ENCODE peak calls at places on chromosome 3, in four cellular contexts. I is H1, S is H9, V is mesendoderm. Z is an unnamed sample.

GRCh38 chr3:149792485-149793270 is at the start of gene ANKUB1:
- DNase-seq in S (no peak), V (no peak), I (no peak), Z (no peak)

GRCh38 chr3:178669046-178669445 is 132.8 kb downstream of the KCNMB2 start:
- DNase-seq in S (no peak), I (no peak), V (peak), Z (no peak)

GRCh38 chr3:66366747-66367146 is 134.1 kb downstream of the LRIG1 start:
- DNase-seq in I (no peak), S (no peak), V (peak), Z (no peak)

GRCh38 chr3:20074226-20075063 is 34.2 kb downstream of the KAT2B start:
- DNase-seq in I (no peak), S (no peak), V (no peak), Z (peak)

GRCh38 chr3:99958177-99958912 is 140.7 kb downstream of the CMSS1 start:
- DNase-seq in V (no peak), I (no peak), S (no peak), Z (no peak)

GRCh38 chr3:169744332-169745054 is 20.4 kb downstream of the TERC start:
- DNase-seq in V (peak), S (no peak), I (no peak), Z (peak)

GRCh38 chr3:130658666-130659065 is 88.0 kb downstream of the PIK3R4 start:
- DNase-seq in I (no peak), V (peak), S (no peak), Z (peak)

GRCh38 chr3:139312959-139313358 is 30.9 kb upstream of the MRPS22 start:
- DNase-seq in I (no peak), S (no peak), V (peak), Z (peak)

GRCh38 chr3:142244056-142244455 is 18.7 kb upstream of the GK5 start:
- DNase-seq in I (no peak), S (no peak), V (no peak), Z (no peak)

GRCh38 chr3:115436767-115437301 is 186.5 kb upstream of the GAP43 start:
- DNase-seq in S (peak), I (no peak), V (peak), Z (peak)

GRCh38 chr3:138241061-138241460 is 54.0 kb downstream of the ARMC8 start:
- DNase-seq in I (no peak), V (no peak), S (no peak), Z (peak)

GRCh38 chr3:14660942-14661341 is 9.4 kb downstream of the CCDC174 start:
- DNase-seq in I (no peak), V (no peak), S (no peak), Z (no peak)

GRCh38 chr3:63654931-63655330 is 2.5 kb downstream of the SNTN start:
- DNase-seq in V (no peak), I (no peak), S (no peak), Z (no peak)

GRCh38 chr3:142973217-142974009 is 9.9 kb upstream of the PAQR9 start:
- DNase-seq in S (no peak), I (no peak), V (no peak), Z (no peak)

GRCh38 chr3:81490541-81491288 is 270.7 kb downstream of the GBE1 start:
- DNase-seq in S (peak), V (peak), I (peak), Z (peak)

GRCh38 chr3:63656791-63657190 is 4.3 kb downstream of the SNTN start:
- DNase-seq in I (no peak), V (no peak), S (no peak), Z (peak)

GRCh38 chr3:195796795-195797194 is 14.9 kb downstream of the MUC4 start:
- DNase-seq in S (no peak), V (no peak), I (no peak), Z (no peak)

GRCh38 chr3:40842714-40843113 is 318.0 kb downstream of the ZNF621 start:
- DNase-seq in V (no peak), I (no peak), S (no peak), Z (no peak)

GRCh38 chr3:142022381-142022780 is 127.0 kb downstream of the TFDP2 start:
- DNase-seq in V (peak), I (no peak), S (no peak), Z (no peak)

GRCh38 chr3:136078421-136079364 is 113.2 kb downstream of the PPP2R3A start:
- DNase-seq in V (no peak), I (no peak), S (no peak), Z (peak)

GRCh38 chr3:100988080-100988479 is 5.1 kb downstream of the ABI3BP start:
- DNase-seq in V (no peak), S (no peak), I (no peak), Z (no peak)

GRCh38 chr3:136938334-136938733 is 19.4 kb upstream of the IL20RB start:
- DNase-seq in I (no peak), V (no peak), S (no peak), Z (peak)

GRCh38 chr3:127606981-127607595 is 8.9 kb downstream of the MCM2 start:
- DNase-seq in S (no peak), V (no peak), I (no peak), Z (no peak)

GRCh38 chr3:58528629-58529028 is 8.4 kb downstream of the ACOX2 start:
- DNase-seq in I (no peak), V (no peak), S (no peak), Z (peak)

GRCh38 chr3:157531301-157531660 is 28.1 kb upstream of the VEPH1 start:
- DNase-seq in I (no peak), V (no peak), S (no peak), Z (peak)

GRCh38 chr3:118479376-118479775 is 555.3 kb downstream of the IGSF11 start:
- DNase-seq in S (no peak), I (no peak), V (no peak), Z (no peak)

GRCh38 chr3:118477768-118478167 is 556.9 kb downstream of the IGSF11 start:
- DNase-seq in S (no peak), I (no peak), V (no peak), Z (no peak)

GRCh38 chr3:118478706-118479276 is 555.9 kb downstream of the IGSF11 start:
- DNase-seq in I (no peak), S (peak), V (peak), Z (no peak)

GRCh38 chr3:118476885-118477618 is 557.6 kb downstream of the IGSF11 start:
- DNase-seq in I (no peak), S (no peak), V (no peak), Z (no peak)

GRCh38 chr3:118480101-118480860 is 554.4 kb downstream of the IGSF11 start:
- DNase-seq in V (no peak), I (no peak), S (no peak), Z (no peak)
- H3K23ac ChIP-seq in V (no peak), I (no peak), S (no peak), Z (no peak)

GRCh38 chr3:21912656-21913055 is 161.6 kb upstream of the ZNF385D start:
- DNase-seq in I (no peak), V (no peak), S (no peak), Z (peak)

GRCh38 chr3:21913791-21914190 is 162.8 kb upstream of the ZNF385D start:
- DNase-seq in I (no peak), S (no peak), V (no peak), Z (peak)

GRCh38 chr3:21920431-21920830 is 169.4 kb upstream of the ZNF385D start:
- DNase-seq in S (no peak), I (no peak), V (peak), Z (peak)

GRCh38 chr3:21919383-21919782 is 168.4 kb upstream of the ZNF385D start:
- DNase-seq in V (peak), I (no peak), S (no peak), Z (no peak)

GRCh38 chr3:21914451-21914850 is 163.4 kb upstream of the ZNF385D start:
- DNase-seq in V (no peak), S (no peak), I (no peak), Z (peak)
- H4K5ac ChIP-seq in V (no peak), S (no peak), I (no peak), Z (no peak)

DNA sequence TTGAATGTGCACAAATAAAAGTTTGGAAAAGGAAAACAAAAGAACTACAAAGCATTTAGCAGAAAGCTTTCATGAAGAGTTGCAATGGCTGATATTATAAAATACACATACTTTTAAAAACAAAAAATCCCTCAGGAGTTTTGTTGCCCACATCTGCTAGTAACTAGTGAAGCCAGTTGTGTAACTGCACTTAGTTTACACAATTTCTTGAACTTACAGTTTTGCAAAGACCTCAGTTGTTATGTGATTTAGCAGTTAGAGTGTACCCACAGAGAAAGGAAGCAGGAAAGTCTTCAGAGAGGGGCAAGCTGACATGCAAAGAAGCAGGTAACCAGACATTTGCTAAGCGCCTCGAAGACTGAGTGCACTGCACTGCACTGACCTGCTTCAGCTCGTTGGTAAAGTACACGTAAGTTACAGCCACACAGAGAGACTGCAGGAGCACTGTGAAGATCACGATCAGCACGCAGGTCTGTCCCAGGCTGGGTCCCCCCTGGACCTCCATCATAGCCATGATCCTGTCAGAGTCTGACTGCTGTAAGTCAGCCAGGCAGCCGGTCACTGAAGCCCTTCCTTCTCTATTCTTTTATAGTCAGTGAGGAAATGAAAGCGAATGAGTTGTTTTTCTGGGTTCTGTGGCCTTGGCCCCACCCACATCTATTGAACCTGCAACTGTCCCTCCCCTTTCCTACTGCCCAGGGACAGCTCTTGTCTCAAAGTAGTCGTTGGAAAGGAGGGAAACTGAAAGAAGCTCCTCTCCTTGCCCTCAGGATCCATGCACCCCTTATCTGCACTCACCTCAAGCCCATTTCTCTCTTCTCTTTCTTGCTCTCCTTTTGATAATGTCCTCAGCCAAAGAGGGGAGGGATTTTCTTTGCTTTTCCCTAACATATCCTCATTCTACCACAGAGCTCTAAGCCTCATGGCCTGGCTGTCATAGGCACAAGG is at the start of gene TNFSF10:
- DNase-seq in S (peak), V (no peak), I (peak), Z (peak)
- H3K23ac ChIP-seq in S (no peak), V (no peak), I (no peak), Z (no peak)

DNA sequence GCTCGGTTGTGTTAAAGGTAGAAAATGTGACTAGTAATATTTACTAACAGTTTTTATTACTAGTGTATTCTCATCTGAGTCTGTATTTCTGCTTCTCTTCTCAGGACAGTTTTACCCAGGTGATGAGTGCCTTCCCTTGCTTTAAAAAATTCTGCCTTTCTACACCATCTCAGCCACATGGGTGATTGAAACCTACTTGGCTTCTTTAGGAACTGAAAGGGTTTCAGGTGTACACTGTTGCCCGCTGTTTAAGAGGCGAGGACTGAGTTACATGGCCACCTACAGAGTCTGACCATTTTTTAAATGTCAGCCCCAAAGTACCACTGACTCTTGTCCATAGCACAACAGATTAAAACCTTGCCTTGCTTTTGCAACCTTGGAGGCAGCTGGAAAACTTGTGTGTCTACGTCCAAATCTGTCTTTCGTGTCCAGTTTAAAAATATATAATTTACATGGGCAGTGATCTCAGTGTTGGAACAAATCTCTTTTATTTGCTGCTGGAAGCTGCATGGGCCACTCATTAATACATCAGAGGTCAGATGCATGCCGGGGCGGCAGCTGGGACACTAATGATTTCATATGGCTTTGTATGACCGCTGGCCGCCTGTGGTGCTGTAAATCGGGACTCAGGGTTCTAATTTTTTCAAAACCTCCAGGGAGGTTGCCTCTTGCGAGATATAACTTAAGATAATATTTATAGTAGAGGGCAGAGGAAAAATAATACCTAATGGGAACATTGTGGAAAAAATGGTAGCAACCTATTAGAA is 44.6 kb downstream of the TRIM71 start:
- DNase-seq in I (no peak), S (no peak), V (no peak), Z (no peak)
- H4K5ac ChIP-seq in I (no peak), S (no peak), V (no peak), Z (no peak)

GRCh38 chr3:39255503-39256325 is 24.1 kb downstream of the CX3CR1 start:
- DNase-seq in S (no peak), I (no peak), V (no peak), Z (no peak)
- H3K23ac ChIP-seq in S (no peak), I (no peak), V (no peak), Z (no peak)

Z was measured in IMR-90.